ENCODE peak calls at places on chromosomes 3 and 15, in eight cellular contexts. One of them, this sample, is unnamed.

GRCh38 chr3:39126532-39127071 is 19.1 kb downstream of the TTC21A start:
- DNase-seq in IMR-90: peak
- DNase-seq in cardiac fibroblast: peak
- DNase-seq in bronchial epithelial cell: peak
- DNase-seq in left lung: no peak
- DNase-seq in osteocyte: no peak
- DNase-seq in NCI-H2227 treated with DMSO at 0.1 percent for 48 hours: no peak
- DNase-seq in nucleus accumbens: peak
- DNase-seq in this sample: no peak

GRCh38 chr3:44076221-44076829 is 165.4 kb upstream of the TOPAZ1 start:
- DNase-seq in IMR-90: no peak
- DNase-seq in cardiac fibroblast: peak
- DNase-seq in bronchial epithelial cell: no peak
- DNase-seq in left lung: no peak
- DNase-seq in osteocyte: peak
- DNase-seq in NCI-H2227 treated with DMSO at 0.1 percent for 48 hours: no peak
- DNase-seq in nucleus accumbens: no peak
- DNase-seq in this sample: no peak

GRCh38 chr3:61315874-61316273 is 64.6 kb upstream of the FHIT start:
- DNase-seq in IMR-90: no peak
- DNase-seq in cardiac fibroblast: no peak
- DNase-seq in bronchial epithelial cell: peak
- DNase-seq in left lung: no peak
- DNase-seq in osteocyte: no peak
- DNase-seq in NCI-H2227 treated with DMSO at 0.1 percent for 48 hours: no peak
- DNase-seq in nucleus accumbens: no peak
- DNase-seq in this sample: no peak

GRCh38 chr15:50798684-50799083 is 33.2 kb upstream of the SPPL2A start:
- DNase-seq in IMR-90: peak
- DNase-seq in cardiac fibroblast: no peak
- DNase-seq in bronchial epithelial cell: peak
- DNase-seq in left lung: no peak
- DNase-seq in osteocyte: no peak
- DNase-seq in NCI-H2227 treated with DMSO at 0.1 percent for 48 hours: no peak
- DNase-seq in nucleus accumbens: no peak
- DNase-seq in this sample: no peak

GRCh38 chr3:152258448-152259302 is 10.1 kb upstream of the MBNL1 start:
- DNase-seq in IMR-90: peak
- DNase-seq in cardiac fibroblast: peak
- DNase-seq in bronchial epithelial cell: peak
- DNase-seq in left lung: peak
- DNase-seq in osteocyte: no peak
- DNase-seq in NCI-H2227 treated with DMSO at 0.1 percent for 48 hours: no peak
- DNase-seq in nucleus accumbens: no peak
- DNase-seq in this sample: no peak

GRCh38 chr3:49255112-49255511 is 21.9 kb downstream of the C3orf62 start:
- DNase-seq in IMR-90: no peak
- DNase-seq in cardiac fibroblast: no peak
- DNase-seq in bronchial epithelial cell: no peak
- DNase-seq in left lung: no peak
- DNase-seq in osteocyte: no peak
- DNase-seq in NCI-H2227 treated with DMSO at 0.1 percent for 48 hours: no peak
- DNase-seq in nucleus accumbens: no peak
- DNase-seq in this sample: no peak

GRCh38 chr15:81514769-81515168 is 140.8 kb upstream of the TMC3 start:
- DNase-seq in IMR-90: no peak
- DNase-seq in cardiac fibroblast: no peak
- DNase-seq in bronchial epithelial cell: no peak
- DNase-seq in left lung: no peak
- DNase-seq in osteocyte: no peak
- DNase-seq in NCI-H2227 treated with DMSO at 0.1 percent for 48 hours: no peak
- DNase-seq in nucleus accumbens: no peak
- DNase-seq in this sample: no peak

GRCh38 chr15:75637245-75638009 is 2.6 kb downstream of the IMP3 start:
- DNase-seq in IMR-90: no peak
- DNase-seq in cardiac fibroblast: no peak
- DNase-seq in bronchial epithelial cell: no peak
- DNase-seq in left lung: no peak
- DNase-seq in osteocyte: no peak
- DNase-seq in NCI-H2227 treated with DMSO at 0.1 percent for 48 hours: no peak
- DNase-seq in nucleus accumbens: no peak
- DNase-seq in this sample: no peak

GRCh38 chr15:52093539-52094502 is 18.8 kb downstream of the BCL2L10 start:
- DNase-seq in IMR-90: peak
- DNase-seq in cardiac fibroblast: peak
- DNase-seq in bronchial epithelial cell: peak
- DNase-seq in left lung: no peak
- DNase-seq in osteocyte: no peak
- DNase-seq in NCI-H2227 treated with DMSO at 0.1 percent for 48 hours: no peak
- DNase-seq in nucleus accumbens: no peak
- DNase-seq in this sample: no peak

GRCh38 chr15:31271706-31272557 is 54.7 kb upstream of the KLF13 start:
- DNase-seq in IMR-90: no peak
- DNase-seq in cardiac fibroblast: no peak
- DNase-seq in bronchial epithelial cell: no peak
- DNase-seq in left lung: no peak
- DNase-seq in osteocyte: peak
- DNase-seq in NCI-H2227 treated with DMSO at 0.1 percent for 48 hours: no peak
- DNase-seq in nucleus accumbens: no peak
- DNase-seq in this sample: peak

GRCh38 chr3:73046195-73046594 is 15.3 kb upstream of the EBLN2 start:
- DNase-seq in IMR-90: no peak
- DNase-seq in cardiac fibroblast: no peak
- DNase-seq in bronchial epithelial cell: no peak
- DNase-seq in left lung: no peak
- DNase-seq in osteocyte: no peak
- DNase-seq in NCI-H2227 treated with DMSO at 0.1 percent for 48 hours: no peak
- DNase-seq in nucleus accumbens: no peak
- DNase-seq in this sample: no peak

GRCh38 chr3:78101363-78101762 is 1061.5 kb downstream of the ROBO2 start:
- DNase-seq in IMR-90: peak
- DNase-seq in cardiac fibroblast: peak
- DNase-seq in bronchial epithelial cell: no peak
- DNase-seq in left lung: no peak
- DNase-seq in osteocyte: no peak
- DNase-seq in NCI-H2227 treated with DMSO at 0.1 percent for 48 hours: no peak
- DNase-seq in nucleus accumbens: no peak
- DNase-seq in this sample: no peak

GRCh38 chr3:142244056-142244455 is 18.7 kb upstream of the GK5 start:
- DNase-seq in IMR-90: no peak
- DNase-seq in cardiac fibroblast: no peak
- DNase-seq in bronchial epithelial cell: no peak
- DNase-seq in left lung: no peak
- DNase-seq in osteocyte: no peak
- DNase-seq in NCI-H2227 treated with DMSO at 0.1 percent for 48 hours: no peak
- DNase-seq in nucleus accumbens: no peak
- DNase-seq in this sample: no peak

GRCh38 chr3:49013738-49014660 is 4.4 kb downstream of the DALRD3 start:
- DNase-seq in IMR-90: no peak
- DNase-seq in cardiac fibroblast: peak
- DNase-seq in bronchial epithelial cell: peak
- DNase-seq in left lung: no peak
- DNase-seq in osteocyte: no peak
- DNase-seq in NCI-H2227 treated with DMSO at 0.1 percent for 48 hours: no peak
- DNase-seq in nucleus accumbens: no peak
- DNase-seq in this sample: no peak

GRCh38 chr15:75348034-75348562 is 1.3 kb downstream of the NEIL1 start:
- DNase-seq in IMR-90: no peak
- DNase-seq in cardiac fibroblast: no peak
- DNase-seq in bronchial epithelial cell: no peak
- DNase-seq in left lung: peak
- DNase-seq in osteocyte: no peak
- DNase-seq in NCI-H2227 treated with DMSO at 0.1 percent for 48 hours: no peak
- DNase-seq in nucleus accumbens: peak
- DNase-seq in this sample: no peak

GRCh38 chr3:56702487-56703315 is 19.6 kb upstream of the TASOR start:
- DNase-seq in IMR-90: peak
- DNase-seq in cardiac fibroblast: peak
- DNase-seq in bronchial epithelial cell: peak
- DNase-seq in left lung: no peak
- DNase-seq in osteocyte: peak
- DNase-seq in NCI-H2227 treated with DMSO at 0.1 percent for 48 hours: peak
- DNase-seq in nucleus accumbens: peak
- DNase-seq in this sample: no peak